ENCODE peak calls at places on chromosomes 2 and 18, in four cellular contexts. One of them, this sample, is unnamed.

GRCh38 chr2:209314641-209315040 is 109.2 kb upstream of the MAP2 start:
- DNase-seq in A549: no peak
- DNase-seq in kidney: no peak
- DNase-seq in stimulated activated CD8-positive, alpha-beta memory T cell treated with anti-CD3 and anti-CD28 coated beads, Interleukin-12 subunit alpha, Interleukin-12 subunit beta, amount 100 ng/mL, for 4 hours: no peak
- DNase-seq in this sample: no peak

GRCh38 chr18:25352629-25353005 is 651 bp upstream of the ZNF521 start:
- DNase-seq in A549: no peak
- DNase-seq in kidney: no peak
- DNase-seq in stimulated activated CD8-positive, alpha-beta memory T cell treated with anti-CD3 and anti-CD28 coated beads, Interleukin-12 subunit alpha, Interleukin-12 subunit beta, amount 100 ng/mL, for 4 hours: no peak
- DNase-seq in this sample: no peak

GRCh38 chr2:23617167-23617787 is 232.3 kb downstream of the KLHL29 start:
- DNase-seq in A549: no peak
- DNase-seq in kidney: peak; percentile 71
- DNase-seq in stimulated activated CD8-positive, alpha-beta memory T cell treated with anti-CD3 and anti-CD28 coated beads, Interleukin-12 subunit alpha, Interleukin-12 subunit beta, amount 100 ng/mL, for 4 hours: no peak
- DNase-seq in this sample: no peak

GRCh38 chr2:241354668-241355658 is 1.1 kb upstream of the FARP2 start:
- DNase-seq in A549: peak; percentile 46
- DNase-seq in kidney: peak; percentile 96
- DNase-seq in stimulated activated CD8-positive, alpha-beta memory T cell treated with anti-CD3 and anti-CD28 coated beads, Interleukin-12 subunit alpha, Interleukin-12 subunit beta, amount 100 ng/mL, for 4 hours: peak; percentile 28
- DNase-seq in this sample: peak; percentile 88

GRCh38 chr2:219158586-219158985 is 2.0 kb downstream of the NHEJ1 start:
- DNase-seq in A549: no peak
- DNase-seq in kidney: no peak
- DNase-seq in stimulated activated CD8-positive, alpha-beta memory T cell treated with anti-CD3 and anti-CD28 coated beads, Interleukin-12 subunit alpha, Interleukin-12 subunit beta, amount 100 ng/mL, for 4 hours: no peak
- DNase-seq in this sample: no peak

GRCh38 chr2:216362730-216363129 is 9.6 kb downstream of the MARCHF4 start:
- DNase-seq in A549: no peak
- DNase-seq in kidney: no peak
- DNase-seq in stimulated activated CD8-positive, alpha-beta memory T cell treated with anti-CD3 and anti-CD28 coated beads, Interleukin-12 subunit alpha, Interleukin-12 subunit beta, amount 100 ng/mL, for 4 hours: no peak
- DNase-seq in this sample: no peak

GRCh38 chr18:21955757-21956652 is 213.4 kb upstream of the GATA6 start:
- DNase-seq in A549: peak; percentile 61
- DNase-seq in kidney: peak; percentile 91
- DNase-seq in stimulated activated CD8-positive, alpha-beta memory T cell treated with anti-CD3 and anti-CD28 coated beads, Interleukin-12 subunit alpha, Interleukin-12 subunit beta, amount 100 ng/mL, for 4 hours: peak; percentile 42
- DNase-seq in this sample: peak; percentile 82

GRCh38 chr2:65281626-65282351 is 54.2 kb downstream of the ACTR2 start:
- DNase-seq in A549: no peak
- DNase-seq in kidney: no peak
- DNase-seq in stimulated activated CD8-positive, alpha-beta memory T cell treated with anti-CD3 and anti-CD28 coated beads, Interleukin-12 subunit alpha, Interleukin-12 subunit beta, amount 100 ng/mL, for 4 hours: no peak
- DNase-seq in this sample: no peak

GRCh38 chr2:4763009-4763408 is 929.2 kb upstream of the SOX11 start:
- DNase-seq in A549: no peak
- DNase-seq in kidney: no peak
- DNase-seq in stimulated activated CD8-positive, alpha-beta memory T cell treated with anti-CD3 and anti-CD28 coated beads, Interleukin-12 subunit alpha, Interleukin-12 subunit beta, amount 100 ng/mL, for 4 hours: no peak
- DNase-seq in this sample: no peak

GRCh38 chr2:53422979-53423378 is 344.6 kb upstream of the CHAC2 start:
- DNase-seq in A549: no peak
- DNase-seq in kidney: no peak
- DNase-seq in stimulated activated CD8-positive, alpha-beta memory T cell treated with anti-CD3 and anti-CD28 coated beads, Interleukin-12 subunit alpha, Interleukin-12 subunit beta, amount 100 ng/mL, for 4 hours: no peak
- DNase-seq in this sample: peak; percentile 40

GRCh38 chr2:239522002-239522739 is 121.4 kb upstream of the HDAC4 start:
- DNase-seq in A549: no peak
- DNase-seq in kidney: peak; percentile 55
- DNase-seq in stimulated activated CD8-positive, alpha-beta memory T cell treated with anti-CD3 and anti-CD28 coated beads, Interleukin-12 subunit alpha, Interleukin-12 subunit beta, amount 100 ng/mL, for 4 hours: no peak
- DNase-seq in this sample: peak; percentile 75

GRCh38 chr18:43656547-43656946 is 379.3 kb upstream of the SYT4 start:
- DNase-seq in A549: no peak
- DNase-seq in kidney: no peak
- DNase-seq in stimulated activated CD8-positive, alpha-beta memory T cell treated with anti-CD3 and anti-CD28 coated beads, Interleukin-12 subunit alpha, Interleukin-12 subunit beta, amount 100 ng/mL, for 4 hours: no peak
- DNase-seq in this sample: no peak

GRCh38 chr2:233262562-233262961 is 11.1 kb downstream of the ATG16L1 start:
- DNase-seq in A549: no peak
- DNase-seq in kidney: no peak
- DNase-seq in stimulated activated CD8-positive, alpha-beta memory T cell treated with anti-CD3 and anti-CD28 coated beads, Interleukin-12 subunit alpha, Interleukin-12 subunit beta, amount 100 ng/mL, for 4 hours: no peak
- DNase-seq in this sample: no peak

GRCh38 chr2:42102606-42103450 is 55.0 kb downstream of the PKDCC start:
- DNase-seq in A549: no peak
- DNase-seq in kidney: peak; percentile 94
- DNase-seq in stimulated activated CD8-positive, alpha-beta memory T cell treated with anti-CD3 and anti-CD28 coated beads, Interleukin-12 subunit alpha, Interleukin-12 subunit beta, amount 100 ng/mL, for 4 hours: no peak
- DNase-seq in this sample: no peak

GRCh38 chr2:152611458-152612231 is 105.6 kb downstream of the PRPF40A start:
- DNase-seq in A549: no peak
- DNase-seq in kidney: no peak
- DNase-seq in stimulated activated CD8-positive, alpha-beta memory T cell treated with anti-CD3 and anti-CD28 coated beads, Interleukin-12 subunit alpha, Interleukin-12 subunit beta, amount 100 ng/mL, for 4 hours: no peak
- DNase-seq in this sample: peak; percentile 53

GRCh38 chr2:106299696-106300095 is 105.6 kb upstream of the UXS1 start:
- DNase-seq in A549: no peak
- DNase-seq in kidney: no peak
- DNase-seq in stimulated activated CD8-positive, alpha-beta memory T cell treated with anti-CD3 and anti-CD28 coated beads, Interleukin-12 subunit alpha, Interleukin-12 subunit beta, amount 100 ng/mL, for 4 hours: no peak
- DNase-seq in this sample: peak; percentile 40

GRCh38 chr18:62281684-62282083 is 43.4 kb upstream of the TNFRSF11A start:
- DNase-seq in A549: no peak
- DNase-seq in kidney: no peak
- DNase-seq in stimulated activated CD8-positive, alpha-beta memory T cell treated with anti-CD3 and anti-CD28 coated beads, Interleukin-12 subunit alpha, Interleukin-12 subunit beta, amount 100 ng/mL, for 4 hours: no peak
- DNase-seq in this sample: no peak

GRCh38 chr2:95305341-95306058 is 8.4 kb downstream of the KCNIP3 start:
- DNase-seq in A549: no peak
- DNase-seq in kidney: no peak
- DNase-seq in stimulated activated CD8-positive, alpha-beta memory T cell treated with anti-CD3 and anti-CD28 coated beads, Interleukin-12 subunit alpha, Interleukin-12 subunit beta, amount 100 ng/mL, for 4 hours: no peak
- DNase-seq in this sample: peak; percentile 46

GRCh38 chr18:54392621-54393023 is 34.9 kb downstream of the C18orf54 start:
- DNase-seq in A549: peak; percentile 11
- DNase-seq in kidney: no peak
- DNase-seq in stimulated activated CD8-positive, alpha-beta memory T cell treated with anti-CD3 and anti-CD28 coated beads, Interleukin-12 subunit alpha, Interleukin-12 subunit beta, amount 100 ng/mL, for 4 hours: no peak
- DNase-seq in this sample: peak; percentile 59

GRCh38 chr2:37802899-37803379 is 122.1 kb upstream of the RMDN2 start:
- DNase-seq in A549: peak; percentile 71
- DNase-seq in kidney: no peak
- DNase-seq in stimulated activated CD8-positive, alpha-beta memory T cell treated with anti-CD3 and anti-CD28 coated beads, Interleukin-12 subunit alpha, Interleukin-12 subunit beta, amount 100 ng/mL, for 4 hours: no peak
- DNase-seq in this sample: no peak

GRCh38 chr2:862356-862687 is 88.3 kb upstream of the SNTG2 start:
- DNase-seq in A549: no peak
- DNase-seq in kidney: no peak
- DNase-seq in stimulated activated CD8-positive, alpha-beta memory T cell treated with anti-CD3 and anti-CD28 coated beads, Interleukin-12 subunit alpha, Interleukin-12 subunit beta, amount 100 ng/mL, for 4 hours: no peak
- DNase-seq in this sample: no peak

GRCh38 chr2:183123117-183123958 is 905 bp upstream of the NUP35 start:
- DNase-seq in A549: no peak
- DNase-seq in kidney: no peak
- DNase-seq in stimulated activated CD8-positive, alpha-beta memory T cell treated with anti-CD3 and anti-CD28 coated beads, Interleukin-12 subunit alpha, Interleukin-12 subunit beta, amount 100 ng/mL, for 4 hours: no peak
- DNase-seq in this sample: no peak

GRCh38 chr2:212538156-212539144 is at the start of gene ERBB4:
- DNase-seq in A549: no peak
- DNase-seq in kidney: peak; percentile 76
- DNase-seq in stimulated activated CD8-positive, alpha-beta memory T cell treated with anti-CD3 and anti-CD28 coated beads, Interleukin-12 subunit alpha, Interleukin-12 subunit beta, amount 100 ng/mL, for 4 hours: no peak
- DNase-seq in this sample: no peak

GRCh38 chr2:40534528-40534927 is 82.6 kb upstream of the SLC8A1 start:
- DNase-seq in A549: no peak
- DNase-seq in kidney: no peak
- DNase-seq in stimulated activated CD8-positive, alpha-beta memory T cell treated with anti-CD3 and anti-CD28 coated beads, Interleukin-12 subunit alpha, Interleukin-12 subunit beta, amount 100 ng/mL, for 4 hours: no peak
- DNase-seq in this sample: no peak

GRCh38 chr2:176284451-176285049 is 15.3 kb downstream of the MTX2 start:
- DNase-seq in A549: no peak
- DNase-seq in kidney: no peak
- DNase-seq in stimulated activated CD8-positive, alpha-beta memory T cell treated with anti-CD3 and anti-CD28 coated beads, Interleukin-12 subunit alpha, Interleukin-12 subunit beta, amount 100 ng/mL, for 4 hours: no peak
- DNase-seq in this sample: no peak

GRCh38 chr2:54635554-54636152 is 87.8 kb upstream of the EML6 start:
- DNase-seq in A549: no peak
- DNase-seq in kidney: no peak
- DNase-seq in stimulated activated CD8-positive, alpha-beta memory T cell treated with anti-CD3 and anti-CD28 coated beads, Interleukin-12 subunit alpha, Interleukin-12 subunit beta, amount 100 ng/mL, for 4 hours: no peak
- DNase-seq in this sample: no peak

GRCh38 chr18:58887613-58887963 is 22.9 kb downstream of the ZNF532 start:
- DNase-seq in A549: no peak
- DNase-seq in kidney: peak; percentile 86
- DNase-seq in stimulated activated CD8-positive, alpha-beta memory T cell treated with anti-CD3 and anti-CD28 coated beads, Interleukin-12 subunit alpha, Interleukin-12 subunit beta, amount 100 ng/mL, for 4 hours: no peak
- DNase-seq in this sample: no peak

GRCh38 chr2:38217401-38218188 is 141.6 kb upstream of the CYP1B1 start:
- DNase-seq in A549: no peak
- DNase-seq in kidney: no peak
- DNase-seq in stimulated activated CD8-positive, alpha-beta memory T cell treated with anti-CD3 and anti-CD28 coated beads, Interleukin-12 subunit alpha, Interleukin-12 subunit beta, amount 100 ng/mL, for 4 hours: no peak
- DNase-seq in this sample: no peak

GRCh38 chr18:11995445-11996189 is 14.3 kb downstream of the IMPA2 start:
- DNase-seq in A549: peak; percentile 63
- DNase-seq in kidney: peak; percentile 88
- DNase-seq in stimulated activated CD8-positive, alpha-beta memory T cell treated with anti-CD3 and anti-CD28 coated beads, Interleukin-12 subunit alpha, Interleukin-12 subunit beta, amount 100 ng/mL, for 4 hours: no peak
- DNase-seq in this sample: peak; percentile 79

GRCh38 chr2:171412571-171412970 is 21.2 kb downstream of the METTL8 start:
- DNase-seq in A549: no peak
- DNase-seq in kidney: no peak
- DNase-seq in stimulated activated CD8-positive, alpha-beta memory T cell treated with anti-CD3 and anti-CD28 coated beads, Interleukin-12 subunit alpha, Interleukin-12 subunit beta, amount 100 ng/mL, for 4 hours: no peak
- DNase-seq in this sample: no peak

GRCh38 chr2:182422864-182423263 is 4.0 kb downstream of the PDE1A start:
- DNase-seq in A549: no peak
- DNase-seq in kidney: no peak
- DNase-seq in stimulated activated CD8-positive, alpha-beta memory T cell treated with anti-CD3 and anti-CD28 coated beads, Interleukin-12 subunit alpha, Interleukin-12 subunit beta, amount 100 ng/mL, for 4 hours: no peak
- DNase-seq in this sample: no peak

GRCh38 chr2:178188466-178188865 is 5.8 kb upstream of the OSBPL6 start:
- DNase-seq in A549: no peak
- DNase-seq in kidney: no peak
- DNase-seq in stimulated activated CD8-positive, alpha-beta memory T cell treated with anti-CD3 and anti-CD28 coated beads, Interleukin-12 subunit alpha, Interleukin-12 subunit beta, amount 100 ng/mL, for 4 hours: no peak
- DNase-seq in this sample: no peak

GRCh38 chr18:50057009-50057408 is 137.9 kb downstream of the MYO5B start:
- DNase-seq in A549: no peak
- DNase-seq in kidney: no peak
- DNase-seq in stimulated activated CD8-positive, alpha-beta memory T cell treated with anti-CD3 and anti-CD28 coated beads, Interleukin-12 subunit alpha, Interleukin-12 subunit beta, amount 100 ng/mL, for 4 hours: no peak
- DNase-seq in this sample: no peak

GRCh38 chr2:157258520-157259326 is 1.2 kb downstream of the GALNT5 start:
- DNase-seq in A549: no peak
- DNase-seq in kidney: no peak
- DNase-seq in stimulated activated CD8-positive, alpha-beta memory T cell treated with anti-CD3 and anti-CD28 coated beads, Interleukin-12 subunit alpha, Interleukin-12 subunit beta, amount 100 ng/mL, for 4 hours: no peak
- DNase-seq in this sample: peak; percentile 45

GRCh38 chr2:159010963-159011362 is 42.5 kb downstream of the TANC1 start:
- DNase-seq in A549: no peak
- DNase-seq in kidney: no peak
- DNase-seq in stimulated activated CD8-positive, alpha-beta memory T cell treated with anti-CD3 and anti-CD28 coated beads, Interleukin-12 subunit alpha, Interleukin-12 subunit beta, amount 100 ng/mL, for 4 hours: no peak
- DNase-seq in this sample: no peak